ENCODE peak calls at places on chromosomes 4 and X, in five cellular contexts. Z is nephron progenitor cell; S is CD8-positive, alpha-beta memory T cell; M is GM23338; R is left ventricle myocardium superior. X is an unnamed sample.

GRCh38 chr4:110666030-110666429 is 43.2 kb upstream of the PITX2 start:
- DNase-seq in Z (no peak), S (no peak), M (no peak), R (no peak), X (no peak)

GRCh38 chr4:95551653-95552052 is 2.9 kb upstream of the UNC5C start:
- DNase-seq in Z (no peak), S (no peak), M (no peak), R (no peak), X (no peak)

GRCh38 chr4:159608434-159608833 is 505.6 kb downstream of the RAPGEF2 start:
- DNase-seq in Z (no peak), S (no peak), M (no peak), R (no peak), X (no peak)

GRCh38 chrX:115330498-115331138 is 41.1 kb downstream of the LUZP4 start:
- DNase-seq in Z (peak; percentile 50), S (no peak), M (peak; percentile 70), R (peak; percentile 19), X (peak; percentile 17)

GRCh38 chrX:15356444-15356843 is 21.1 kb upstream of the PIGA start:
- DNase-seq in Z (no peak), S (no peak), M (no peak), R (no peak), X (no peak)

GRCh38 chrX:52574416-52575275 is 57.8 kb upstream of the XAGE1B start:
- DNase-seq in Z (peak; percentile 25), S (no peak), M (peak; percentile 80), R (no peak), X (no peak)

GRCh38 chr4:142406917-142407501 is 439.1 kb downstream of the INPP4B start:
- DNase-seq in Z (no peak), S (peak; percentile 47), M (no peak), R (no peak), X (no peak)

GRCh38 chrX:23634181-23634580 is 33.1 kb upstream of the PRDX4 start:
- DNase-seq in Z (no peak), S (no peak), M (no peak), R (no peak), X (no peak)

GRCh38 chrX:68894142-68894512 is 65.3 kb downstream of the EFNB1 start:
- DNase-seq in Z (no peak), S (no peak), M (no peak), R (peak; percentile 51), X (no peak)

GRCh38 chr4:22190855-22191254 is 242.3 kb upstream of the KCNIP4 start:
- DNase-seq in Z (no peak), S (no peak), M (no peak), R (no peak), X (no peak)

GRCh38 chr4:123495530-123495929 is 98.9 kb downstream of the SPRY1 start:
- DNase-seq in Z (no peak), S (no peak), M (no peak), R (no peak), X (no peak)

GRCh38 chr4:186554890-186555827 is at the start of gene MTNR1A:
- DNase-seq in Z (peak; percentile 70), S (no peak), M (peak; percentile 77), R (no peak), X (no peak)

GRCh38 chr4:5945936-5946335 is 53.0 kb upstream of the CRMP1 start:
- DNase-seq in Z (no peak), S (no peak), M (no peak), R (no peak), X (no peak)

GRCh38 chr4:185554243-185555126 is 19.2 kb upstream of the PDLIM3 start:
- DNase-seq in Z (no peak), S (no peak), M (no peak), R (no peak), X (no peak)

GRCh38 chr4:41304221-41304620 is 47.5 kb downstream of the UCHL1 start:
- DNase-seq in Z (no peak), S (no peak), M (no peak), R (no peak), X (no peak)